ENCODE peak calls at places on chromosomes 12 and 14, in nine cellular contexts. T is A549, H is choroid plexus epithelial cell, Y is left lung, E is cardiac fibroblast, G is fibroblast of the aortic adventitia, L is HCT116, P is cardiac muscle cell, V is astrocyte of the cerebellum. X is an unnamed sample.

GRCh38 chr14:74512431-74512830 is 18.9 kb downstream of the ISCA2 start:
- DNase-seq in T (no peak), H (no peak), Y (peak), E (no peak), G (no peak), L (no peak), P (no peak), V (no peak), X (no peak)

GRCh38 chr12:45934956-45935355 is 55.4 kb downstream of the SCAF11 start:
- DNase-seq in T (no peak), H (no peak), Y (no peak), E (no peak), G (no peak), L (no peak), P (no peak), V (no peak), X (no peak)

GRCh38 chr14:21382886-21383847 is 652 bp downstream of the SUPT16H start:
- DNase-seq in T (peak), H (peak), Y (peak), E (peak), G (peak), L (no peak), P (peak), V (no peak), X (no peak)

GRCh38 chr12:88172844-88173407 is 30.8 kb downstream of the TMTC3 start:
- DNase-seq in T (no peak), H (no peak), Y (no peak), E (peak), G (no peak), L (no peak), P (no peak), V (no peak), X (no peak)

GRCh38 chr12:106897082-106897481 is 58.6 kb upstream of the TMEM263 start:
- DNase-seq in T (no peak), H (peak), Y (no peak), E (peak), G (peak), L (peak), P (no peak), V (no peak), X (no peak)

GRCh38 chr12:65039306-65039705 is 81.8 kb downstream of the WIF1 start:
- DNase-seq in T (no peak), H (no peak), Y (no peak), E (no peak), G (no peak), L (no peak), P (no peak), V (no peak), X (no peak)

GRCh38 chr12:10409387-10409786 is at the start of gene KLRC4:
- DNase-seq in T (no peak), H (peak), Y (no peak), E (peak), G (no peak), L (peak), P (peak), V (no peak), X (no peak)

GRCh38 chr14:48704639-48705038 is 881.5 kb downstream of the RPS29 start:
- DNase-seq in T (no peak), H (no peak), Y (no peak), E (no peak), G (no peak), L (no peak), P (no peak), V (no peak), X (no peak)

GRCh38 chr12:24378548-24379011 is 429.1 kb upstream of the SOX5 start:
- DNase-seq in T (no peak), H (peak), Y (no peak), E (peak), G (no peak), L (no peak), P (no peak), V (peak), X (no peak)

GRCh38 chr12:50200507-50201273 is 33.5 kb upstream of the CERS5 start:
- DNase-seq in T (no peak), H (peak), Y (no peak), E (peak), G (peak), L (no peak), P (no peak), V (no peak), X (peak)

GRCh38 chr12:114670257-114670955 is 13.6 kb downstream of the TBX3 start:
- DNase-seq in T (no peak), H (no peak), Y (no peak), E (peak), G (no peak), L (no peak), P (no peak), V (no peak), X (no peak)

GRCh38 chr14:100302616-100303015 is 3.6 kb downstream of the SLC25A29 start:
- DNase-seq in T (no peak), H (no peak), Y (no peak), E (no peak), G (peak), L (no peak), P (no peak), V (no peak), X (no peak)

GRCh38 chr14:22650960-22651521 is 6.9 kb upstream of the OR6J1 start:
- DNase-seq in T (no peak), H (peak), Y (no peak), E (no peak), G (peak), L (peak), P (no peak), V (no peak), X (no peak)

GRCh38 chr14:79378020-79378419 is 833.3 kb downstream of the DIO2 start:
- DNase-seq in T (no peak), H (no peak), Y (no peak), E (no peak), G (no peak), L (no peak), P (no peak), V (no peak), X (no peak)

GRCh38 chr12:99390707-99391106 is 256.8 kb upstream of the GARIN6 start:
- DNase-seq in T (peak), H (no peak), Y (no peak), E (no peak), G (no peak), L (no peak), P (peak), V (no peak), X (no peak)

GRCh38 chr14:85702937-85703336 is 173.0 kb downstream of the FLRT2 start:
- DNase-seq in T (no peak), H (peak), Y (no peak), E (peak), G (peak), L (no peak), P (no peak), V (peak), X (no peak)

GRCh38 chr12:8819676-8819980 is 2.8 kb upstream of the A2ML1 start:
- DNase-seq in T (no peak), H (peak), Y (no peak), E (peak), G (no peak), L (no peak), P (no peak), V (no peak), X (no peak)

GRCh38 chr14:39581474-39581873 is 149.2 kb upstream of the FBXO33 start:
- DNase-seq in T (no peak), H (peak), Y (no peak), E (peak), G (no peak), L (no peak), P (no peak), V (no peak), X (no peak)

GRCh38 chr12:66035289-66035961 is 95.1 kb downstream of the LLPH start:
- DNase-seq in T (peak), H (peak), Y (no peak), E (peak), G (peak), L (peak), P (peak), V (peak), X (no peak)

GRCh38 chr14:63974176-63974575 is 121.4 kb downstream of the SYNE2 start:
- DNase-seq in T (no peak), H (no peak), Y (no peak), E (no peak), G (no peak), L (no peak), P (no peak), V (no peak), X (no peak)

GRCh38 chr14:24514209-24514608 is 6.1 kb upstream of the CMA1 start:
- DNase-seq in T (no peak), H (no peak), Y (no peak), E (no peak), G (no peak), L (no peak), P (no peak), V (no peak), X (no peak)

GRCh38 chr12:92506460-92506859 is 196.3 kb upstream of the PLEKHG7 start:
- DNase-seq in T (no peak), H (no peak), Y (no peak), E (peak), G (no peak), L (no peak), P (no peak), V (no peak), X (no peak)

GRCh38 chr14:67564236-67564635 is 31.1 kb downstream of the PLEKHH1 start:
- DNase-seq in T (no peak), H (no peak), Y (no peak), E (no peak), G (no peak), L (no peak), P (no peak), V (no peak), X (no peak)

GRCh38 chr12:10612954-10613333 is 465 bp downstream of the MAGOHB start:
- DNase-seq in T (no peak), H (peak), Y (no peak), E (peak), G (no peak), L (no peak), P (no peak), V (no peak), X (no peak)

GRCh38 chr12:4908694-4909396 is 860 bp upstream of the KCNA1 start:
- DNase-seq in T (no peak), H (no peak), Y (no peak), E (no peak), G (no peak), L (no peak), P (peak), V (peak), X (no peak)

GRCh38 chr14:24741871-24742270 is 107.9 kb upstream of the GZMB start:
- DNase-seq in T (no peak), H (peak), Y (no peak), E (peak), G (peak), L (no peak), P (no peak), V (peak), X (peak)

GRCh38 chr12:68508536-68509050 is 102.1 kb upstream of the RAP1B start:
- DNase-seq in T (no peak), H (no peak), Y (no peak), E (no peak), G (no peak), L (no peak), P (no peak), V (no peak), X (no peak)

GRCh38 chr12:1744932-1745331 is 54.1 kb downstream of the ADIPOR2 start:
- DNase-seq in T (no peak), H (peak), Y (no peak), E (no peak), G (no peak), L (no peak), P (no peak), V (no peak), X (no peak)

GRCh38 chr14:71730471-71730870 is 201.8 kb upstream of the RGS6 start:
- DNase-seq in T (no peak), H (peak), Y (no peak), E (no peak), G (no peak), L (no peak), P (no peak), V (no peak), X (no peak)

GRCh38 chr12:32292175-32292574 is 107.2 kb upstream of the FGD4 start:
- DNase-seq in T (no peak), H (no peak), Y (no peak), E (no peak), G (no peak), L (no peak), P (no peak), V (no peak), X (no peak)

GRCh38 chr12:32877670-32878459 is 18.7 kb downstream of the PKP2 start:
- DNase-seq in T (no peak), H (peak), Y (peak), E (peak), G (no peak), L (no peak), P (peak), V (no peak), X (no peak)

GRCh38 chr12:56258068-56258819 is at the start of gene ANKRD52:
- DNase-seq in T (peak), H (peak), Y (peak), E (peak), G (peak), L (no peak), P (peak), V (peak), X (peak)

GRCh38 chr12:56258820-56259183 is 618 bp upstream of the ANKRD52 start:
- DNase-seq in T (no peak), H (no peak), Y (no peak), E (no peak), G (no peak), L (no peak), P (peak), V (no peak), X (no peak)

GRCh38 chr12:56257071-56257470 is 1.1 kb downstream of the ANKRD52 start:
- DNase-seq in T (no peak), H (no peak), Y (no peak), E (no peak), G (no peak), L (no peak), P (no peak), V (no peak), X (no peak)

GRCh38 chr12:56256326-56256960 is 1.7 kb downstream of the ANKRD52 start:
- DNase-seq in T (no peak), H (peak), Y (no peak), E (peak), G (peak), L (no peak), P (no peak), V (no peak), X (no peak)

GRCh38 chr12:56257491-56258067 is 605 bp downstream of the ANKRD52 start:
- DNase-seq in T (peak), H (peak), Y (no peak), E (peak), G (peak), L (no peak), P (peak), V (no peak), X (no peak)
- TF ChIP-seq CTCF in T (peak), H (no peak), Y (no peak), E (no peak), G (no peak), L (peak), P (peak), V (peak), X (peak)

GRCh38 chr14:59009967-59010366 is 178.5 kb upstream of the DAAM1 start:
- DNase-seq in T (no peak), H (no peak), Y (no peak), E (no peak), G (no peak), L (no peak), P (no peak), V (no peak), X (no peak)

GRCh38 chr14:59017285-59017965 is 171.0 kb upstream of the DAAM1 start:
- DNase-seq in T (no peak), H (no peak), Y (no peak), E (no peak), G (peak), L (no peak), P (no peak), V (no peak), X (no peak)

GRCh38 chr14:59018460-59018859 is 170.0 kb upstream of the DAAM1 start:
- DNase-seq in T (no peak), H (no peak), Y (no peak), E (no peak), G (no peak), L (no peak), P (no peak), V (no peak), X (no peak)

GRCh38 chr14:59015482-59015881 is 173.0 kb upstream of the DAAM1 start:
- DNase-seq in T (no peak), H (no peak), Y (no peak), E (no peak), G (no peak), L (no peak), P (no peak), V (no peak), X (no peak)

GRCh38 chr14:59013672-59014298 is 174.7 kb upstream of the DAAM1 start:
- DNase-seq in T (no peak), H (peak), Y (no peak), E (peak), G (peak), L (no peak), P (no peak), V (peak), X (no peak)
- H3K4me3 ChIP-seq in T (no peak), H (no peak), Y (no peak), E (no peak), G (no peak), L (no peak), P (no peak), V (no peak), X (no peak)

DNA sequence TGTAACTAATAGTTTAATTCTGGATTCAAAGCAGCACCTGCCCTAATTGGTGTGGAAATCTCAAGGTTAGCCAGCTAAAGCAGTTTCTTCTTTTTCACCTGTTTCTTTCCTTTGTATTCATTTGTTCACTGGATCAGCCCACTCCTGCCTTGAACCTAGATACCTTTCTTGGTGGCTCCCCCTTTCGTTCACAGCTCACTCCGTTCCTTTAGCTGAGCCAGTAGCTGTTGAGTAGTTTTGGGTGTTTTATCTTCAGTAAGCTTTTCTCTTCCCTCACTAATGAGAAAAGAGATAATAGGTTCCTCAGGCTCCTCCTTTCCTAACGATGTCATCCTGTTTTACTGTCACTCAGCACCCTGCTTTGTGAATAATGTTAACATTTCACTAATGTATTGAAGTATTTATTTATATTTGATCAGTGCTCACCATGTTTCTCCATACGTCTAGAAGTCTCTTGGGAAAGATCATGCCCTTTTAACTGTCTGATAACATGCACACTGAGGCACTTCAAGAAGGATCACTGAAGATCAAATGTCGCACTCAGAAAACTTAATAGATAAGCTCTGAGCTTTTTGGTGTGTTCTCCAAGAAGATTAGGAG is 121.1 kb downstream of the TGFB3 start:
- DNase-seq in T (no peak), H (no peak), Y (no peak), E (no peak), G (no peak), L (no peak), P (no peak), V (no peak), X (no peak)
- TF ChIP-seq CTCF in T (no peak), H (no peak), Y (no peak), E (no peak), G (no peak), L (no peak), P (peak), V (no peak), X (no peak)

GRCh38 chr12:57889541-57889989 is 43.0 kb upstream of the CTDSP2 start:
- DNase-seq in T (no peak), H (peak), Y (peak), E (peak), G (peak), L (no peak), P (no peak), V (no peak), X (no peak)
- H3K4me3 ChIP-seq in T (no peak), H (no peak), Y (no peak), E (no peak), G (peak), L (no peak), P (no peak), V (no peak), X (no peak)

GRCh38 chr12:69595689-69596088 is 10.4 kb downstream of the CCT2 start:
- DNase-seq in T (no peak), H (no peak), Y (no peak), E (no peak), G (no peak), L (no peak), P (no peak), V (no peak), X (no peak)
- TF ChIP-seq CTCF in T (peak), H (no peak), Y (no peak), E (no peak), G (no peak), L (no peak), P (no peak), V (no peak), X (no peak)

GRCh38 chr12:108648371-108648770 is 14.7 kb upstream of the SELPLG start:
- DNase-seq in T (no peak), H (no peak), Y (no peak), E (no peak), G (no peak), L (no peak), P (no peak), V (no peak), X (no peak)
- H3K4me3 ChIP-seq in T (no peak), H (no peak), Y (no peak), E (no peak), G (no peak), L (no peak), P (no peak), V (no peak), X (no peak)

DNA sequence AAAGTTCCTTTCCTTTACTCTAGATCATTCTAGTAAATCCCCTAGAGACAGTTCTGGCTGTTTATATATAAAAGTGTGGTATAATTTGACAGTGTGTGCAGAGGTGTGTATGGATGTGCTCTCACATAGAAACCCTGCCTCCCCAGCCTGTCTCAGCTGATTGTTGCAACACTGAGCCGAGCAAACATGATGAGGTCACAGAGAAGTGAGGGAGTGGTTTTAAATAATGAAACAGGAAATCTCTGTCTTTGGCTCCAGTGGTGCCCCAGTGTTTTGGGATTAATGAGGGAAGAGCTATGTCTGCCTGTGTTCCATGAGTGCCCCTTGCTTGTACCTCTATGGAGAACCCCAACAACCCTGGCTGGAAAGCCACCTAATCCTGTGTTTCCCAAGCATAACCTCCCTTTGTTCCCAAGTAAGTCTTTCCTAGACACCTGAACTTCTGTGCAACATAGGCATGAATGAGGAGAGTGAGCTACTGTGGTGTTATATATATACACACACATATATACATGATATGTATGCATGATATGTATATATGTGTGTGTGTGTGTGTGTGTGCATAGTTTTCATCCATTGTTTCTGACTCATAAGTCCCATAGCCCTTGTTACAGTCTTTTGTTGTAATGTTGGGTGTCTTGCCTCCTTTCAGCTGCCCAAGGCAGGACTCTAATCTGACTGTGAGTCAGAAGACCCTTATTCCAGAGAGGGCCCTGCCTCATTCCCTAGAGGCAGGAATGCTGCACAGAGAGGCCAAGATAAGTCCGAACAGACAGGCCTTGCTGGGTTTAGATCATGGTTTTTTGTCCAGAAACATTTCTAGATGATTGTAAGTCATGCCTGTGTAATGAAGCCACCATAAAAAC is 18.0 kb downstream of the TRAF3 start:
- DNase-seq in T (peak), H (peak), Y (peak), E (peak), G (peak), L (no peak), P (no peak), V (no peak), X (peak)
- TF ChIP-seq CTCF in T (no peak), H (peak), Y (no peak), E (peak), G (peak), L (peak), P (peak), V (peak), X (peak)

GRCh38 chr12:12724421-12725085 is 7.4 kb downstream of the CDKN1B start:
- DNase-seq in T (peak), H (peak), Y (peak), E (peak), G (no peak), L (no peak), P (no peak), V (no peak), X (no peak)
- H3K4me3 ChIP-seq in T (peak), H (peak), Y (peak), E (peak), G (peak), L (peak), P (peak), V (peak), X (peak)

X was measured in AG09309.